ENCODE peak calls at places on chromosomes 6 and 20, in ten cellular contexts. G is AG09319; K is AG10803; P is cardiac fibroblast; L is CD4-positive, alpha-beta T cell; M is pancreas; B is PC-3; C is GM20000; T is AG04450; O is fibroblast of mammary gland. X is an unnamed sample.

GRCh38 chr20:45221076-45221475 is at the start of gene SEMG2:
- DNase-seq in G (no peak), K (no peak), P (no peak), L (no peak), M (no peak), B (no peak), C (no peak), T (no peak), O (no peak), X (no peak)

GRCh38 chr20:24736131-24736843 is 212.8 kb upstream of the CST7 start:
- DNase-seq in G (no peak), K (no peak), P (no peak), L (no peak), M (no peak), B (peak; percentile 29), C (no peak), T (no peak), O (no peak), X (no peak)

GRCh38 chr6:161644521-161644920 is 370.7 kb upstream of the AGPAT4 start:
- DNase-seq in G (no peak), K (no peak), P (no peak), L (no peak), M (no peak), B (peak; percentile 7), C (no peak), T (no peak), O (peak; percentile 45), X (no peak)

GRCh38 chr6:152301806-152302568 is 335.2 kb downstream of the SYNE1 start:
- DNase-seq in G (peak; percentile 57), K (peak; percentile 81), P (peak; percentile 93), L (peak; percentile 81), M (peak; percentile 88), B (peak; percentile 82), C (peak; percentile 81), T (peak; percentile 78), O (peak; percentile 86), X (peak; percentile 88)

GRCh38 chr6:104623052-104623690 is 236.5 kb downstream of the HACE1 start:
- DNase-seq in G (no peak), K (no peak), P (no peak), L (no peak), M (no peak), B (peak; percentile 64), C (no peak), T (no peak), O (no peak), X (peak; percentile 48)

GRCh38 chr6:135439549-135439948 is 58.0 kb downstream of the AHI1 start:
- DNase-seq in G (no peak), K (no peak), P (no peak), L (no peak), M (no peak), B (no peak), C (no peak), T (no peak), O (no peak), X (no peak)

GRCh38 chr6:30263734-30264133 is 50.5 kb upstream of the TRIM26 start:
- DNase-seq in G (no peak), K (peak; percentile 74), P (no peak), L (no peak), M (no peak), B (peak; percentile 95), C (no peak), T (no peak), O (peak; percentile 62), X (peak; percentile 57)

GRCh38 chr6:162543221-162543620 is 184.3 kb downstream of the PRKN start:
- DNase-seq in G (no peak), K (no peak), P (no peak), L (no peak), M (no peak), B (no peak), C (no peak), T (no peak), O (no peak), X (no peak)

GRCh38 chr6:8194499-8194898 is 92.2 kb upstream of the EEF1E1 start:
- DNase-seq in G (no peak), K (no peak), P (peak; percentile 12), L (no peak), M (no peak), B (no peak), C (no peak), T (no peak), O (no peak), X (no peak)

GRCh38 chr6:8191629-8192028 is 89.3 kb upstream of the EEF1E1 start:
- DNase-seq in G (no peak), K (no peak), P (no peak), L (no peak), M (no peak), B (no peak), C (no peak), T (no peak), O (no peak), X (no peak)

GRCh38 chr6:8192597-8192996 is 90.2 kb upstream of the EEF1E1 start:
- DNase-seq in G (no peak), K (no peak), P (no peak), L (no peak), M (no peak), B (no peak), C (no peak), T (no peak), O (no peak), X (no peak)

GRCh38 chr6:8193541-8193940 is 91.2 kb upstream of the EEF1E1 start:
- DNase-seq in G (no peak), K (peak; percentile 42), P (no peak), L (no peak), M (no peak), B (no peak), C (no peak), T (no peak), O (no peak), X (no peak)

GRCh38 chr6:8192067-8192466 is 89.7 kb upstream of the EEF1E1 start:
- DNase-seq in G (no peak), K (no peak), P (no peak), L (no peak), M (no peak), B (no peak), C (no peak), T (no peak), O (no peak), X (no peak)
- TF ChIP-seq CTCF in G (no peak), K (no peak), P (no peak), L (no peak), M (no peak), B (no peak), C (no peak), T (no peak), O (no peak), X (no peak)

DNA sequence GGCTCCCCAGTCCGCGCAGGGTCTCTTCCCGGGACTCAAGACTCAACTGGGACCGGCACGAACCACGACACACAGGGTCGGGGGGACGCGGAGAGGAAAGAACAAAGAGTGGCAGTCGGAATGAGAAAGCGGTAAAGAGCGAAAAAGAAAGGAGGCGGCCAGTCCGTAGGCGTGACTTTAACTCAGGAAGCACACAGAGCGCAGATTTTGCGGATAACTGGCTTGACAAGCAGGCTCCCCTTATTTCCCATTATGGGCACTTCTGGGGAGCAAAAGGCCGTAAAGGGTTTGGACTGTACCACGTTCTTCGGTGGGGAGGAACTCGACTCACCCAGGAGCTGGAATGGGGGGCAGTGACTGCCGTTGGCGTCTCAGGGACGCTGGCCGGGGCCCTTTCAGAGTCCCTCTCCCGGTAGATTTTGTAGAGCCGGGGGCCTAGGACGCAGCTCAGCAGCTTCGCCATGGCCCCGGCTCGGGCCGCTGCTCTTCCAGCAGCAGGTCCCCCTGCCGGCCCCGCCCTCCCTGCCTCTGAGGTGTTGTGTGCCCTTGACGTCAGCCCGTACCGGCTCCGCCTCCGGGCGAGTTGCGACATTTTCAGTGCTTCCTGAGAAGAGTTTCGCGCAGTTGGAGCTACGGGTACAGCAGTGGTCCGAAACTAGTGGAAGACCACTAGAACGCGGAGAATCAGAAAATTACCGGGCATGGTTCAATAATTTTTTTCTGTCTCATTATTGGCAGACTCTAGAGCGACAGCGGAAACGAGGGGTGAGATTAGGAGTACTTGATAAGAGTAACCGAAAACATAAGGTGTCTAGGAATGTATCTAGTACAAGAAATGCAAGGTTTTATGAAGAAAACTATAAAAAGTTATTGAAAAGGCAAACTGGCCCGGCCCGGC is at the start of gene ABHD16A:
- DNase-seq in G (peak; percentile 96), K (peak; percentile 97), P (peak; percentile 99), L (peak; percentile 95), M (peak; percentile 99), B (peak; percentile 98), C (peak; percentile 97), T (peak; percentile 95), O (peak; percentile 98), X (peak; percentile 98)
- TF ChIP-seq CTCF in G (no peak), K (no peak), P (no peak), L (no peak), M (no peak), B (no peak), C (no peak), T (no peak), O (no peak), X (no peak)

DNA sequence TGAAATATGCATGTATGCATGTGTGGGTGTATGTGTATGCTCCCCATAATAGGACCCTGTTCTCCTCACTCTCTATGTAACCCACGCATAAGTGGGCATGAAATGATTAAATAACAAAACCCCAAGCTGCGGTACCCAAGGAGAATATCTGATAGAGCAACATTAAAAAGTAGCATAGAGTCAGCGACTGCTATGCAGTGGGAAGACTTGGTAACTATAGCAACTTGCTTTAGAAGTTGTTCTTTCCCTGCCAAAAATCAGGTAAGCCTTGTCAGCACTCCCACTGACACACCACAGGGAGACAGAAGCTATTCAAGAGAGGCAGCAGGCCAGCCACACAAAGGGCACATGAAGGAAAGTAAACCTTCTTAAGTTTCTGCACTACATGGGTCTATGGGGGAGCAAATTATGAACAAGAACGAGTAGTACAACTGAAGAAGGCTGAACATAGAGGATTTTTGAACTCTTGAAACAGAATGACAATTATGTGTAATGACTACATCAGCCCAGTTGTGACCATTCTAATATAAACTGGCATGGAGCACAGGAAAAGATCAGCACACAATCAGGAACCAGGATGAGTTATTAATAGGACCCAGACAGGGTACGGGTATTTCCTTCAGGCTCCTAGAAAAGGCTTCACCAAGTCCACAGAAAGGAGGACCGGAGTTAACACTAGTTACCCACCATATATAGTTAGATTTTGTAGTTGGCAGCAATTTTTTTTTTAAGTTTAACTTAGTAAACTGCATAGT is 89.9 kb downstream of the GPR6 start:
- DNase-seq in G (no peak), K (no peak), P (peak; percentile 14), L (no peak), M (no peak), B (no peak), C (no peak), T (no peak), O (no peak), X (no peak)
- TF ChIP-seq CTCF in G (no peak), K (no peak), P (no peak), L (no peak), M (no peak), B (no peak), C (no peak), T (no peak), O (no peak), X (no peak)

DNA sequence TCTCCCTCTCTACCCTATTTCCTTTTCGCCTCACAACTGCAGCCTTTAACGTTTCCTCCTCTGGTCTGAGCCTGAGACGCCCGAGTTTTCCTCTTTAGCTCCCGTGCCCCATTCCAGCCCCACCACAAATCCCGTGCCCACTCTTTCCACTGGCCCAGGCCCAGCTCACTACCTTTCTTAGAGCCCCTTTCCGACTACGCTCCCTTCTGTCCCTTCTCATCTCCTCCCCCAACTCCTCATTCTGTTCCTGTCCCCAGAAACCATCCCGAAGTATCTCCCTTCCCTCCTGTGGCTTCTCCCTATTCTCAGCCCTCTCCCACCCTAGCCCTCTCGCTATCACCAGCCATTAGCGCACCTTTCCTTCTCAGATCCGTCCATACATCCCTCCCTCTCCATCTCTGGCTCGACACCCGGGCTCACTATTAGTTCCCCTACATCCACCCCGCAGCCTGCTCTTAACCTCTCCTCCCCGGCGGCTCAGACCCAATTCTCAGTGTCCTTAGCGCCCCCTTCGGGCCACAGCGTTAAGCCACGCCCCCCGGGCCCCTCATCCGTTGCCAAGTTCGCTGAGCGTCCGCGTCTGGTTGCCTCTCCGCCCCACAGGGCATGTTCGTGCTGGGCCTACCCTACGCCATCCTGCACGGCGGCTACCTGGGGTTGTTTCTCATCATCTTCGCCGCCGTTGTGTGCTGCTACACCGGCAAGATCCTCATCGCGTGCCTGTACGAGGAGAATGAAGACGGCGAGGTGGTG is 2.7 kb downstream of the SLC32A1 start:
- DNase-seq in G (no peak), K (no peak), P (no peak), L (peak; percentile 19), M (peak; percentile 72), B (no peak), C (peak; percentile 62), T (no peak), O (peak; percentile 29), X (no peak)
- TF ChIP-seq CTCF in G (no peak), K (peak; percentile 10), P (peak; percentile 19), L (no peak), M (no peak), B (peak; percentile 45), C (no peak), T (peak; percentile 7), O (peak; percentile 29), X (peak; percentile 12)